ENCODE peak calls at places on chromosomes 13 and 19, in seven cellular contexts. T is stromal cell of bone marrow, R is nucleus accumbens, N is kidney tubule cell, I is germinal center, L is mesenteric fat pad, V is GM04504. G is an unnamed sample.

GRCh38 chr19:3189702-3190469 is 4.2 kb downstream of the NCLN start:
- DNase-seq in T (no peak), R (no peak), N (no peak), I (no peak), L (no peak), V (no peak), G (no peak)

GRCh38 chr19:16608290-16608704 is 19.7 kb downstream of the MED26 start:
- DNase-seq in T (peak), R (no peak), N (peak), I (no peak), L (no peak), V (peak), G (peak)

GRCh38 chr19:50477751-50478515 is 1.3 kb upstream of the GARIN5A start:
- DNase-seq in T (no peak), R (no peak), N (no peak), I (no peak), L (no peak), V (no peak), G (no peak)

GRCh38 chr19:19276386-19276785 is 3.3 kb upstream of the TM6SF2 start:
- DNase-seq in T (no peak), R (no peak), N (no peak), I (no peak), L (no peak), V (no peak), G (peak)

GRCh38 chr19:55923556-55923955 is 8.6 kb downstream of the NLRP13 start:
- DNase-seq in T (no peak), R (no peak), N (no peak), I (no peak), L (no peak), V (no peak), G (no peak)

GRCh38 chr19:35901854-35902661 is at the start of gene HCST:
- DNase-seq in T (no peak), R (peak), N (peak), I (peak), L (no peak), V (peak), G (no peak)

GRCh38 chr13:41740479-41740878 is 220.4 kb downstream of the VWA8 start:
- DNase-seq in T (no peak), R (no peak), N (no peak), I (no peak), L (no peak), V (no peak), G (no peak)

GRCh38 chr19:48635263-48635965 is 1.8 kb downstream of the DBP start:
- DNase-seq in T (no peak), R (peak), N (peak), I (peak), L (no peak), V (no peak), G (no peak)

GRCh38 chr19:47241919-47242644 is 11.1 kb upstream of the BBC3 start:
- DNase-seq in T (no peak), R (no peak), N (no peak), I (no peak), L (no peak), V (no peak), G (no peak)

GRCh38 chr13:72346716-72347115 is 380.7 kb downstream of the MZT1 start:
- DNase-seq in T (no peak), R (no peak), N (no peak), I (no peak), L (no peak), V (no peak), G (no peak)

GRCh38 chr19:30228726-30229523 is 143.3 kb upstream of the ZNF536 start:
- DNase-seq in T (no peak), R (no peak), N (no peak), I (no peak), L (peak), V (no peak), G (no peak)

GRCh38 chr13:100491164-100491847 is 97.3 kb downstream of the GGACT start:
- DNase-seq in T (peak), R (no peak), N (no peak), I (no peak), L (no peak), V (peak), G (peak)

GRCh38 chr19:49473868-49474544 is at the start of gene FLT3LG:
- DNase-seq in T (peak), R (peak), N (peak), I (peak), L (peak), V (peak), G (peak)

GRCh38 chr19:5031231-5032100 is 62.6 kb downstream of the KDM4B start:
- DNase-seq in T (peak), R (peak), N (peak), I (peak), L (no peak), V (peak), G (peak)

GRCh38 chr13:79867248-79867647 is 386.3 kb downstream of the NDFIP2 start:
- DNase-seq in T (no peak), R (no peak), N (no peak), I (no peak), L (no peak), V (no peak), G (no peak)

GRCh38 chr19:35712529-35712909 is 5.3 kb upstream of the KMT2B start:
- DNase-seq in T (no peak), R (no peak), N (no peak), I (no peak), L (no peak), V (no peak), G (no peak)

GRCh38 chr13:51797664-51798488 is 6.1 kb downstream of the DHRS12 start:
- DNase-seq in T (no peak), R (peak), N (peak), I (peak), L (no peak), V (no peak), G (peak)

GRCh38 chr13:50078512-50079277 is 63.5 kb downstream of the KCNRG start:
- DNase-seq in T (no peak), R (no peak), N (no peak), I (no peak), L (no peak), V (no peak), G (no peak)

GRCh38 chr13:47862841-47863240 is 138.2 kb downstream of the SUCLA2 start:
- DNase-seq in T (no peak), R (no peak), N (no peak), I (no peak), L (no peak), V (no peak), G (no peak)

GRCh38 chr13:59024434-59024833 is 1139.3 kb downstream of the DIAPH3 start:
- DNase-seq in T (peak), R (no peak), N (no peak), I (no peak), L (no peak), V (no peak), G (no peak)

GRCh38 chr13:40485611-40486517 is 180.6 kb downstream of the FOXO1 start:
- DNase-seq in T (no peak), R (no peak), N (no peak), I (no peak), L (no peak), V (no peak), G (no peak)

GRCh38 chr19:57293719-57294118 is 13.4 kb downstream of the ZNF460 start:
- DNase-seq in T (no peak), R (no peak), N (no peak), I (no peak), L (no peak), V (no peak), G (no peak)

GRCh38 chr13:23790591-23791170 is 98.5 kb downstream of the MIPEP start:
- DNase-seq in T (peak), R (no peak), N (no peak), I (no peak), L (no peak), V (peak), G (peak)

GRCh38 chr19:29771708-29772415 is 39.9 kb upstream of the CCNE1 start:
- DNase-seq in T (peak), R (peak), N (peak), I (no peak), L (no peak), V (peak), G (peak)

GRCh38 chr13:111347438-111347837 is 27.0 kb downstream of the TEX29 start:
- DNase-seq in T (no peak), R (no peak), N (no peak), I (no peak), L (no peak), V (no peak), G (no peak)